ENCODE peak calls at places on chromosomes 7 and 10, in six cellular contexts. E is skeletal muscle cell; I is nucleus accumbens; L is SW480; J is activated CD4-positive, alpha-beta T cell treated with anti-CD3 and anti-CD28 coated beads for 36 hours; B is neural crest cell. K is an unnamed sample.

GRCh38 chr7:3464900-3465622 is 164.0 kb downstream of the SDK1 start:
- DNase-seq in E (no peak), I (no peak), J (peak), B (no peak), L (no peak), K (no peak)

GRCh38 chr7:140719711-140720110 is 23.2 kb downstream of the NDUFB2 start:
- DNase-seq in I (no peak), B (no peak), E (no peak), L (no peak), J (no peak), K (no peak)

GRCh38 chr10:7251696-7252465 is 159.0 kb downstream of the SFMBT2 start:
- DNase-seq in B (no peak), I (no peak), E (no peak), J (peak), L (no peak), K (no peak)

GRCh38 chr10:44326474-44327030 is 58.3 kb downstream of the CXCL12 start:
- DNase-seq in B (no peak), I (no peak), J (no peak), L (no peak), E (no peak), K (no peak)

GRCh38 chr10:4243651-4244050 is 458.6 kb upstream of the KLF6 start:
- DNase-seq in I (no peak), B (no peak), E (peak), J (peak), L (peak), K (no peak)

GRCh38 chr7:22302951-22303423 is 54.0 kb downstream of the RAPGEF5 start:
- DNase-seq in L (no peak), E (peak), I (no peak), B (no peak), J (no peak), K (no peak)

GRCh38 chr10:29437871-29438270 is 149.0 kb downstream of the LYZL1 start:
- DNase-seq in I (no peak), B (no peak), E (no peak), L (no peak), J (no peak), K (no peak)

GRCh38 chr10:110608087-110608486 is 36.0 kb upstream of the RBM20 start:
- DNase-seq in J (no peak), L (no peak), I (no peak), E (no peak), B (no peak), K (no peak)

GRCh38 chr7:133934262-133934973 is 192.7 kb upstream of the LRGUK start:
- DNase-seq in E (no peak), L (no peak), J (no peak), B (no peak), I (no peak), K (no peak)

GRCh38 chr7:148700693-148701092 is 2.0 kb downstream of the CUL1 start:
- DNase-seq in E (no peak), I (no peak), B (no peak), L (peak), J (peak), K (no peak)

GRCh38 chr10:17737021-17737965 is 14.7 kb upstream of the TMEM236 start:
- DNase-seq in E (peak), B (no peak), L (peak), J (no peak), I (no peak), K (no peak)

GRCh38 chr7:17097668-17098297 is 200.7 kb upstream of the AHR start:
- DNase-seq in J (no peak), L (no peak), B (no peak), E (no peak), I (no peak), K (no peak)

GRCh38 chr10:132508497-132509443 is 28.8 kb upstream of the INPP5A start:
- DNase-seq in B (no peak), J (peak), E (no peak), L (no peak), I (no peak), K (no peak)

GRCh38 chr10:101671453-101671852 is 23.5 kb downstream of the FBXW4 start:
- DNase-seq in J (no peak), E (no peak), I (no peak), L (no peak), B (no peak), K (no peak)

GRCh38 chr10:6563075-6563474 is 17.0 kb downstream of the PRKCQ start:
- DNase-seq in L (no peak), I (no peak), J (peak), B (no peak), E (no peak), K (no peak)

GRCh38 chr10:89062861-89063260 is 72.3 kb downstream of the FAS start:
- DNase-seq in I (no peak), L (no peak), E (peak), B (no peak), J (peak), K (no peak)

GRCh38 chr10:6145414-6145978 is 56.7 kb downstream of the RBM17 start:
- DNase-seq in E (no peak), B (peak), J (no peak), I (no peak), L (no peak), K (no peak)

GRCh38 chr7:127550247-127550646 is 35.1 kb downstream of the GCC1 start:
- DNase-seq in L (peak), I (no peak), J (no peak), B (no peak), E (no peak), K (no peak)

GRCh38 chr7:7702826-7703225 is 15.6 kb downstream of the RPA3 start:
- DNase-seq in B (no peak), E (no peak), J (no peak), I (no peak), L (no peak), K (no peak)

GRCh38 chr10:7475046-7475860 is 64.4 kb upstream of the SFMBT2 start:
- DNase-seq in I (peak), B (peak), L (no peak), E (no peak), J (no peak), K (no peak)

GRCh38 chr7:27641576-27642230 is 21.0 kb downstream of the HIBADH start:
- DNase-seq in L (no peak), E (no peak), I (no peak), B (no peak), J (no peak), K (no peak)

GRCh38 chr10:72066318-72067284 is 21.8 kb downstream of the SPOCK2 start:
- DNase-seq in I (no peak), J (no peak), B (no peak), E (no peak), L (no peak), K (no peak)

GRCh38 chr7:875051-875450 is 1.3 kb upstream of the GET4 start:
- DNase-seq in L (no peak), J (no peak), B (no peak), I (no peak), E (peak), K (no peak)